ENCODE peak calls at places on chromosomes 4 and X, in five cellular contexts. H, L, Q, A and K are unnamed samples.

GRCh38 chr4:25030283-25031076 is at the start of gene LGI2:
- DNase-seq in H (peak; percentile 50), L (peak; percentile 81), Q (peak; percentile 6), A (no peak), K (no peak)

GRCh38 chrX:31036895-31037294 is 34.9 kb downstream of the FTHL17 start:
- DNase-seq in H (peak; percentile 51), L (peak; percentile 77), Q (peak; percentile 63), A (peak; percentile 24), K (no peak)

GRCh38 chr4:39528056-39528465 is 822 bp upstream of the UGDH start:
- DNase-seq in H (peak; percentile 9), L (no peak), Q (peak; percentile 64), A (peak; percentile 78), K (no peak)

GRCh38 chrX:44874481-44875184 is 1.6 kb downstream of the KDM6A start:
- DNase-seq in H (peak; percentile 13), L (peak; percentile 63), Q (peak; percentile 38), A (peak; percentile 10), K (peak; percentile 19)

GRCh38 chr4:124203613-124204284 is 508.8 kb downstream of the ANKRD50 start:
- DNase-seq in H (no peak), L (no peak), Q (peak; percentile 73), A (no peak), K (no peak)

GRCh38 chr4:155353923-155354540 is 22.7 kb downstream of the MAP9 start:
- DNase-seq in H (peak; percentile 59), L (peak; percentile 86), Q (peak; percentile 73), A (peak; percentile 50), K (no peak)

GRCh38 chrX:11446951-11447350 is 153.7 kb downstream of the AMELX start:
- DNase-seq in H (no peak), L (no peak), Q (no peak), A (no peak), K (no peak)

GRCh38 chrX:40755291-40756249 is 20.2 kb upstream of the MED14 start:
- DNase-seq in H (no peak), L (peak; percentile 63), Q (no peak), A (no peak), K (no peak)

GRCh38 chrX:68196939-68197791 is 236.1 kb downstream of the OPHN1 start:
- DNase-seq in H (peak; percentile 53), L (peak; percentile 60), Q (peak; percentile 83), A (peak; percentile 35), K (no peak)

GRCh38 chr4:66062044-66062443 is 391.8 kb upstream of the EPHA5 start:
- DNase-seq in H (no peak), L (no peak), Q (peak; percentile 55), A (no peak), K (no peak)

GRCh38 chr4:99207911-99208718 is 10.9 kb downstream of the ADH6 start:
- DNase-seq in H (no peak), L (no peak), Q (no peak), A (no peak), K (no peak)

GRCh38 chr4:70601422-70602039 is 9.5 kb downstream of the AMBN start:
- DNase-seq in H (peak; percentile 89), L (peak; percentile 91), Q (peak; percentile 83), A (no peak), K (peak; percentile 47)

GRCh38 chrX:119374736-119375135 is 24.4 kb upstream of the SLC25A43 start:
- DNase-seq in H (no peak), L (no peak), Q (peak; percentile 77), A (no peak), K (no peak)

GRCh38 chr4:4849106-4849505 is 10.4 kb upstream of the MSX1 start:
- DNase-seq in H (no peak), L (peak; percentile 28), Q (no peak), A (no peak), K (no peak)

GRCh38 chrX:151973851-151974335 is 583 bp downstream of the GABRE start:
- DNase-seq in H (no peak), L (no peak), Q (no peak), A (no peak), K (no peak)

GRCh38 chr4:85909851-85910250 is 434.9 kb downstream of the ARHGAP24 start:
- DNase-seq in H (no peak), L (no peak), Q (no peak), A (no peak), K (no peak)

GRCh38 chr4:177235026-177235425 is 74.6 kb upstream of the NEIL3 start:
- DNase-seq in H (no peak), L (no peak), Q (no peak), A (no peak), K (no peak)

GRCh38 chr4:98658287-98659105 is at the start of gene TSPAN5:
- DNase-seq in H (peak; percentile 90), L (peak; percentile 92), Q (peak; percentile 79), A (peak; percentile 41), K (peak; percentile 80)

GRCh38 chr4:7973545-7973981 is 33.9 kb upstream of the AFAP1 start:
- DNase-seq in H (no peak), L (no peak), Q (peak; percentile 85), A (no peak), K (no peak)

GRCh38 chrX:2677764-2678163 is 13.3 kb upstream of the CD99 start:
- DNase-seq in H (no peak), L (peak; percentile 66), Q (peak; percentile 89), A (peak; percentile 45), K (no peak)

GRCh38 chr4:80500593-80500992 is 165.1 kb downstream of the CFAP299 start:
- DNase-seq in H (no peak), L (no peak), Q (no peak), A (no peak), K (no peak)

GRCh38 chr4:150962245-150962644 is 52.8 kb downstream of the LRBA start:
- DNase-seq in H (peak; percentile 74), L (no peak), Q (no peak), A (no peak), K (peak; percentile 44)

GRCh38 chr4:124931050-124931449 is 218.5 kb upstream of the ANKRD50 start:
- DNase-seq in H (no peak), L (no peak), Q (peak; percentile 78), A (no peak), K (no peak)

GRCh38 chr4:38967260-38968095 is 64.7 kb downstream of the TMEM156 start:
- DNase-seq in H (no peak), L (no peak), Q (peak; percentile 39), A (no peak), K (no peak)

GRCh38 chr4:88613417-88613875 is 21.2 kb downstream of the HERC3 start:
- DNase-seq in H (no peak), L (no peak), Q (no peak), A (no peak), K (no peak)

GRCh38 chr4:957231-957580 is 16.2 kb downstream of the DGKQ start:
- DNase-seq in H (no peak), L (no peak), Q (no peak), A (no peak), K (no peak)

GRCh38 chr4:48944659-48945290 is 38.2 kb upstream of the OCIAD2 start:
- DNase-seq in H (peak; percentile 56), L (peak; percentile 84), Q (peak; percentile 30), A (no peak), K (no peak)

GRCh38 chrX:20968996-20969395 is 405.2 kb upstream of the CNKSR2 start:
- DNase-seq in H (no peak), L (no peak), Q (peak; percentile 73), A (no peak), K (no peak)

GRCh38 chrX:4944767-4945166 is 1231.3 kb upstream of the PRKX start:
- DNase-seq in H (no peak), L (peak; percentile 48), Q (no peak), A (no peak), K (no peak)

GRCh38 chrX:71911023-71911730 is 532 bp downstream of the NHSL2 start:
- DNase-seq in H (peak; percentile 42), L (peak; percentile 87), Q (no peak), A (no peak), K (peak; percentile 17)

GRCh38 chr4:156884183-156884582 is 87.4 kb downstream of the PDGFC start:
- DNase-seq in H (no peak), L (no peak), Q (no peak), A (no peak), K (no peak)

GRCh38 chrX:124518888-124519287 is 172.5 kb downstream of the SH2D1A start:
- DNase-seq in H (no peak), L (no peak), Q (peak; percentile 52), A (no peak), K (no peak)

GRCh38 chr4:110636677-110637407 is 14.0 kb upstream of the PITX2 start:
- DNase-seq in H (no peak), L (peak; percentile 88), Q (no peak), A (no peak), K (no peak)
- H3K27me3 ChIP-seq in H (no peaks in the 10 kb centered on the region), L (peaks cover 86% of the 10 kb centered on the region), Q (peaks cover 97% of the 10 kb centered on the region), A (peaks cover 17% of the 10 kb centered on the region), K (no peaks in the 10 kb centered on the region)

GRCh38 chr4:113745724-113746123 is 15.8 kb downstream of the CAMK2D start:
- DNase-seq in H (no peak), L (no peak), Q (no peak), A (no peak), K (no peak)
- H3K27me3 ChIP-seq in H (no peaks in the 10 kb centered on the region), L (no peaks in the 10 kb centered on the region), Q (no peaks in the 10 kb centered on the region), A (no peaks in the 10 kb centered on the region), K (no peaks in the 10 kb centered on the region)

GRCh38 chrX:28039258-28039657 is 58.0 kb upstream of the DCAF8L1 start:
- DNase-seq in H (no peak), L (no peak), Q (no peak), A (no peak), K (no peak)
- H3K27me3 ChIP-seq in H (no peaks in the 10 kb centered on the region), L (no peaks in the 10 kb centered on the region), Q (no peaks in the 10 kb centered on the region), A (no peaks in the 10 kb centered on the region), K (no peaks in the 10 kb centered on the region)

GRCh38 chrX:56505866-56506265 is 57.6 kb upstream of the UBQLN2 start:
- DNase-seq in H (no peak), L (no peak), Q (peak; percentile 68), A (no peak), K (no peak)
- H3K27me3 ChIP-seq in H (no peaks in the 10 kb centered on the region), L (no peaks in the 10 kb centered on the region), Q (no peaks in the 10 kb centered on the region), A (no peaks in the 10 kb centered on the region), K (no peaks in the 10 kb centered on the region)